ENCODE peak calls at places on chromosomes 1 and 21, in eight cellular contexts. M, G, R, A, L, V, Y and J are unnamed samples.
A peak's percentile ranks its signal among the peaks of the same experiment; 100 is the strongest.

GRCh38 chr1:11281518-11282331 is 8.7 kb downstream of the UBIAD1 start:
- DNase-seq in M (no peak), G (peak; percentile 58), R (peak; percentile 16), A (no peak), L (no peak), V (no peak), Y (peak; percentile 58), J (no peak)

GRCh38 chr1:91710261-91710660 is 175.7 kb downstream of the TGFBR3 start:
- DNase-seq in M (no peak), G (no peak), R (no peak), A (no peak), L (no peak), V (no peak), Y (no peak), J (no peak)

GRCh38 chr1:220430059-220430458 is 97.9 kb upstream of the MARK1 start:
- DNase-seq in M (no peak), G (peak; percentile 17), R (no peak), A (no peak), L (no peak), V (no peak), Y (no peak), J (no peak)

GRCh38 chr1:176880954-176881595 is 283.4 kb downstream of the ASTN1 start:
- DNase-seq in M (peak; percentile 68), G (peak; percentile 76), R (peak; percentile 4), A (peak; percentile 69), L (peak; percentile 91), V (peak; percentile 58), Y (peak; percentile 69), J (peak; percentile 90)

GRCh38 chr1:25996966-25997758 is 701 bp downstream of the PAFAH2 start:
- DNase-seq in M (no peak), G (peak; percentile 14), R (no peak), A (peak; percentile 62), L (no peak), V (peak; percentile 76), Y (no peak), J (no peak)

GRCh38 chr1:155017946-155018316 is 15.3 kb downstream of the ZBTB7B start:
- DNase-seq in M (no peak), G (no peak), R (no peak), A (no peak), L (peak; percentile 43), V (peak; percentile 48), Y (no peak), J (no peak)

GRCh38 chr1:112870887-112871646 is 84.9 kb downstream of the SLC16A1 start:
- DNase-seq in M (no peak), G (no peak), R (no peak), A (no peak), L (no peak), V (no peak), Y (no peak), J (no peak)

GRCh38 chr21:45364464-45365185 is 40.3 kb upstream of the COL18A1 start:
- DNase-seq in M (no peak), G (no peak), R (no peak), A (no peak), L (no peak), V (no peak), Y (peak; percentile 74), J (no peak)

GRCh38 chr1:159005676-159006075 is 4.0 kb upstream of the IFI16 start:
- DNase-seq in M (no peak), G (no peak), R (no peak), A (no peak), L (no peak), V (peak; percentile 47), Y (no peak), J (peak; percentile 30)

GRCh38 chr1:58997060-58997411 is 213.2 kb upstream of the JUN start:
- DNase-seq in M (no peak), G (no peak), R (no peak), A (no peak), L (no peak), V (no peak), Y (no peak), J (no peak)

GRCh38 chr1:234582186-234582585 is 27.8 kb downstream of the IRF2BP2 start:
- DNase-seq in M (no peak), G (no peak), R (no peak), A (no peak), L (no peak), V (no peak), Y (no peak), J (no peak)

GRCh38 chr1:9341301-9341845 is 48.7 kb downstream of the SPSB1 start:
- DNase-seq in M (no peak), G (no peak), R (no peak), A (no peak), L (no peak), V (no peak), Y (no peak), J (no peak)

GRCh38 chr1:182159443-182159842 is 97.9 kb upstream of the ZNF648 start:
- DNase-seq in M (no peak), G (no peak), R (no peak), A (no peak), L (no peak), V (no peak), Y (no peak), J (no peak)

DNA sequence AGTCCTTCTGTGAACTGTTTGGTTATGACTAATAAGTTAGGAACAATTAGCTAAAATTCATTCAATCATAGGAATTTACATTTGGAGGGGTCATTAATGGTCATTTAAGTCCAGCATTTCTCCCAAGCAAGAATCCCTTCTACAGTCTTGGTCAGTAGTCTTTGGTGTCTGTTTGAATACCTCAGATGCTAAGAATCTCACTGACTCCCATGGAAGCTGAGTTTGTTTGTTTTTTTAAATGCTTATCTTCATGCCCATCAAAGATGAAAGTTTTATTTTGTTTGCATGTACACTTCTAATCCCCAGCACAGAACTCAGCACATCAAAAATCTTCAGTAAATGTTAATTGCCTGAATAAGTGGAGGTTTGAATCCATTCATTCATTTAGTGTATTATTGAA is 41.3 kb upstream of the SLC44A3 start:
- DNase-seq in M (no peak), G (no peak), R (no peak), A (no peak), L (no peak), V (no peak), Y (no peak), J (no peak)
- H3K27ac ChIP-seq in M (no peak overlapping the region), G (no peak overlapping the region), R (no peak overlapping the region), A (no peak overlapping the region), L (no peak overlapping the region), V (no peak overlapping the region), Y (no peak overlapping the region), J (no peak overlapping the region)

DNA sequence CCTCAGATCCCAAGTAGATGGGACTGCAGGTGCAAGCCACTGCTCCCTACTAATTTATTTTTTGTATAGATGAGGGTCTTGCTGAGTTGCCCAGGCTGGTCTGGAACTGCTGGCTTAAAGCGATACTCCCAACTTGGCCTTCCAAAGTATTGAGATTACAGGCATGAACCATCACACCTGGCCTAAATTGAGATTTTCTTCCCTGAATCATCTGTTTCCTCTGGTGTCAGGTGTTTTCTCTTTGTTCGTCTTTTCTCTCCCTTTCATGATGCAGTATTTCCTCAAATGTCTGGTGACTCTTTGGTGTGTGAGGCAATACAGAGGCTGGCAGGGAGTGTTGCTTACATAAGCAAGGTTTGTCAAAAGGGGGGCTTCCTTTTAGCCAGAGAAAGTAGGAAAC is 27.6 kb downstream of the CLDN14 start:
- DNase-seq in M (no peak), G (no peak), R (no peak), A (no peak), L (no peak), V (no peak), Y (no peak), J (no peak)
- H3K27ac ChIP-seq in M (no peak overlapping the region), G (no peak overlapping the region), R (no peak overlapping the region), A (no peak overlapping the region), L (no peak overlapping the region), V (no peak overlapping the region), Y (no peak overlapping the region), J (no peak overlapping the region)

DNA sequence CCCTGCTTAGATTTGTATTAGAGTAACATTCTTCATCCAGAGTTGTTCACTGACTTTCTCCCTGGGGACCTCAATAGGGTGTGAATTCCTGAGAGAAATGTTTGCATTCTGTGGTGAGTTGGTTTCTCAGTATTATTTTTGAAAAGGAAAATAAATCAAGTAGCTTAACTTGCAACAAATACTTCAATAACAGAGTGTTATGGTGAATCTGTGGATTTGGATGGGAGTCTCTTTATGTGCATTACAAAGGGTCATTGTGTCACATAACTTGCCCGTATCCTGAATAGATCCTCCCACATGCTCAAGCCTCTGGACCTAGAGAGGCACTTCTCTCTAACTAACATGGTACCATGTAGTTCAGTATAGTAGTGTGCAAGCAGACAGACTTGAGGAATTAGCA is 68.4 kb upstream of the IPO9 start:
- DNase-seq in M (no peak), G (no peak), R (no peak), A (no peak), L (no peak), V (no peak), Y (no peak), J (no peak)
- H3K27ac ChIP-seq in M (peak overlapping the region; percentile 62), G (no peak overlapping the region), R (peak overlapping the region; percentile 16), A (no peak overlapping the region), L (no peak overlapping the region), V (no peak overlapping the region), Y (peak overlapping the region; percentile 76), J (no peak overlapping the region)

DNA sequence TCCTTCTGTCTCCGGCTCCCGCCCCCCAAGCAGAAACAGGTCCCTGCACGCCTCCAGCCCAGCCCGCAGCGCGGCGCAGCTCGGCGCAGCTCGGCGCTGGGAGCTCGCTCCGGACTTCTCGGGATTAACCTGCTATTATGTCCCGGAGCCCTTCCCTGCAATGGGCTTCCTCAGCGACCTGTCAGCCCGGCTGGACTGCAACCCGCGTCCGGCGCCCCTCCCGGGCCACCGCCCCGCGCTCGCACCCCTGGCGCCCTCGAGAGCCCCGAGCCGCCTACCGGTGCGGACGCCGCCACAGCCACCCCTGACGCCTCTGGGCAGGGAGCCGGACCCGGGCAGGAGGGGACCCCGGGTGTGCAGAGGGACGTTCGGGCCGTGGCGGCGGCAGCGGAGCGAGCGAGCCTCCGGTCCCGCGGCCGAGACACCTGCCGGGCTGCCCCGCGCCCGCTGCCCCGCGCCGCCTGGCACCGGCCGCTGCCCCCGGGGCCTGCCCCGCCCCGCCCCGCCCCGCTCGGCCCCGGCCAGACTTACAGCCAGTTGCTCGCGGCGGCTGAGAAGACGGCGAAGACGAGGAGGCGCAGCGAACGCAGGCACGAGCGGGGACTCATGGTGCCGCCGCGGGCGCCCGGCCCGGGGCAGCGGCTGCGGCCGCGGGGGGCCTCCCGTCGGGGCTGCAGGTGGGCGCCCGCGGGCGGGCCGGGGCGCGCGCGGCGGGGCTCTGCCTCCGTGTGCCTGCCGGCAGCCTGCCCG is 407 bp downstream of the WNT4 start:
- DNase-seq in M (no peak), G (peak; percentile 30), R (no peak), A (peak; percentile 42), L (peak; percentile 54), V (no peak), Y (no peak), J (peak; percentile 60)
- H3K27ac ChIP-seq in M (no peak overlapping the region), G (no peak overlapping the region), R (no peak overlapping the region), A (no peak overlapping the region), L (no peak overlapping the region), V (no peak overlapping the region), Y (no peak overlapping the region), J (no peak overlapping the region)